ENCODE peak calls at places on chromosomes 7 and 10, in ten cellular contexts. A, C, R, L, H, K, V, Q, X and B are unnamed samples.

GRCh38 chr10:128095023-128095752 is 31.0 kb downstream of the MKI67 start:
- DNase-seq in Q (no peak), C (no peak), X (no peak), K (no peak), A (no peak), R (no peak), L (no peak), H (no peak), V (no peak), B (no peak)

GRCh38 chr10:130686680-130687300 is 550.6 kb downstream of the GLRX3 start:
- DNase-seq in X (peak), A (peak), R (no peak), L (no peak), C (no peak), H (no peak), K (no peak), V (peak), Q (no peak), B (peak)

GRCh38 chr7:150451097-150451793 is 815 bp downstream of the GIMAP8 start:
- DNase-seq in V (no peak), L (no peak), X (no peak), R (no peak), H (no peak), Q (peak), K (no peak), C (no peak), A (no peak), B (no peak)

GRCh38 chr10:125260260-125260659 is 99.9 kb upstream of the CTBP2 start:
- DNase-seq in Q (no peak), X (no peak), L (no peak), C (no peak), A (no peak), H (no peak), V (no peak), K (no peak), R (no peak), B (no peak)

GRCh38 chr10:86850481-86850880 is 94.1 kb downstream of the BMPR1A start:
- DNase-seq in C (no peak), L (no peak), X (no peak), V (no peak), H (no peak), R (no peak), A (no peak), Q (no peak), K (no peak), B (no peak)

GRCh38 chr10:117734626-117735405 is 192.3 kb downstream of the EMX2 start:
- DNase-seq in R (no peak), Q (no peak), K (no peak), A (no peak), H (no peak), X (peak), C (no peak), V (no peak), L (no peak), B (no peak)

GRCh38 chr10:43851030-43851429 is 202.3 kb upstream of the ZNF32 start:
- DNase-seq in X (no peak), V (no peak), A (no peak), C (no peak), K (no peak), Q (no peak), R (no peak), L (no peak), H (no peak), B (no peak)

GRCh38 chr10:76667307-76668012 is 970.1 kb downstream of the KCNMA1 start:
- DNase-seq in A (no peak), X (no peak), L (no peak), C (no peak), H (no peak), R (no peak), K (no peak), Q (no peak), V (no peak), B (no peak)

GRCh38 chr10:119542990-119543813 is 683 bp upstream of the RGS10 start:
- DNase-seq in K (no peak), Q (peak), X (peak), C (peak), H (peak), A (peak), R (peak), V (peak), L (no peak), B (peak)

GRCh38 chr10:60430017-60430416 is 40.3 kb upstream of the ANK3 start:
- DNase-seq in A (no peak), L (peak), C (no peak), R (no peak), K (no peak), X (no peak), Q (no peak), H (peak), V (no peak), B (no peak)

GRCh38 chr7:13097508-13097907 is 410.1 kb downstream of the ARL4A start:
- DNase-seq in Q (no peak), A (no peak), C (no peak), X (no peak), V (no peak), L (no peak), K (no peak), H (no peak), R (no peak), B (no peak)

GRCh38 chr7:1505731-1506550 is 1.8 kb upstream of the INTS1 start:
- DNase-seq in C (no peak), R (no peak), Q (no peak), V (peak), H (no peak), A (no peak), L (no peak), K (no peak), X (no peak), B (no peak)

GRCh38 chr10:43127447-43127846 is 10.8 kb upstream of the CSGALNACT2 start:
- DNase-seq in H (no peak), V (no peak), Q (no peak), L (no peak), K (no peak), A (no peak), X (no peak), R (no peak), C (no peak), B (no peak)

GRCh38 chr10:79459243-79459642 is 13.8 kb upstream of the ZCCHC24 start:
- DNase-seq in H (no peak), R (no peak), C (no peak), X (no peak), L (no peak), Q (no peak), K (no peak), A (no peak), V (no peak), B (no peak)

GRCh38 chr7:1966631-1967200 is 266.0 kb downstream of the MAD1L1 start:
- DNase-seq in Q (no peak), X (no peak), V (no peak), A (no peak), C (peak), H (no peak), K (no peak), L (no peak), R (no peak), B (no peak)

GRCh38 chr7:40095226-40095625 is 39.2 kb downstream of the MPLKIP start:
- DNase-seq in Q (no peak), A (no peak), X (no peak), K (no peak), R (no peak), C (no peak), V (no peak), L (no peak), H (no peak), B (no peak)

GRCh38 chr10:61784354-61785131 is 117.0 kb upstream of the ARID5B start:
- DNase-seq in H (no peak), R (no peak), X (no peak), C (no peak), Q (no peak), K (no peak), A (no peak), V (no peak), L (no peak), B (no peak)

GRCh38 chr7:25359471-25360059 is 131.3 kb upstream of the NPVF start:
- DNase-seq in X (no peak), V (no peak), A (no peak), R (no peak), Q (no peak), L (no peak), C (no peak), H (no peak), K (no peak), B (no peak)

GRCh38 chr10:20330246-20330645 is 514.0 kb downstream of the PLXDC2 start:
- DNase-seq in H (no peak), L (no peak), X (no peak), K (no peak), V (no peak), A (no peak), Q (no peak), C (no peak), R (no peak), B (no peak)

GRCh38 chr10:60731134-60731883 is 47.0 kb upstream of the CDK1 start:
- DNase-seq in C (no peak), K (no peak), A (no peak), Q (no peak), R (peak), X (no peak), L (no peak), H (no peak), V (peak), B (no peak)

GRCh38 chr7:6558837-6559236 is 7.6 kb upstream of the GRID2IP start:
- DNase-seq in R (no peak), C (no peak), H (peak), L (no peak), Q (no peak), V (peak), K (no peak), A (peak), X (no peak), B (peak)

GRCh38 chr7:29123611-29124190 is 22.6 kb downstream of the CPVL start:
- DNase-seq in R (no peak), K (no peak), Q (no peak), V (no peak), X (no peak), A (no peak), H (no peak), C (no peak), L (no peak), B (no peak)